ENCODE peak calls at places on chromosomes 13 and 19, in ten cellular contexts. J, U, B, R, L, A, V, I, Y and G are unnamed samples.

GRCh38 chr19:28218728-28219127 is 994.2 kb downstream of the UQCRFS1 start:
- DNase-seq in J (no peak), U (no peak), B (no peak), R (no peak), L (no peak), A (no peak), V (no peak), I (no peak), Y (no peak), G (no peak)

GRCh38 chr13:40682449-40683240 is 16.2 kb upstream of the FOXO1 start:
- DNase-seq in J (no peak), U (peak; percentile 24), B (no peak), R (no peak), L (no peak), A (no peak), V (peak; percentile 4), I (peak; percentile 51), Y (no peak), G (no peak)

GRCh38 chr13:60032836-60033235 is 130.9 kb downstream of the DIAPH3 start:
- DNase-seq in J (no peak), U (no peak), B (no peak), R (no peak), L (no peak), A (peak; percentile 10), V (no peak), I (no peak), Y (no peak), G (no peak)

GRCh38 chr13:23202383-23202782 is 21.6 kb downstream of the SGCG start:
- DNase-seq in J (no peak), U (no peak), B (no peak), R (no peak), L (no peak), A (peak; percentile 14), V (no peak), I (peak; percentile 14), Y (no peak), G (no peak)

GRCh38 chr13:108981407-108981806 is 352.0 kb downstream of the MYO16 start:
- DNase-seq in J (no peak), U (no peak), B (no peak), R (no peak), L (no peak), A (no peak), V (no peak), I (no peak), Y (no peak), G (no peak)

GRCh38 chr19:47315125-47315821 is 5.6 kb downstream of the C5AR1 start:
- DNase-seq in J (no peak), U (peak; percentile 91), B (no peak), R (no peak), L (no peak), A (peak; percentile 83), V (peak; percentile 13), I (peak; percentile 96), Y (no peak), G (no peak)

GRCh38 chr19:2560369-2560768 is 84.4 kb downstream of the GADD45B start:
- DNase-seq in J (no peak), U (no peak), B (no peak), R (no peak), L (no peak), A (no peak), V (no peak), I (no peak), Y (no peak), G (no peak)

GRCh38 chr19:6464070-6464873 is at the start of gene CRB3:
- DNase-seq in J (no peak), U (no peak), B (peak; percentile 66), R (peak; percentile 99), L (no peak), A (no peak), V (peak; percentile 91), I (no peak), Y (peak; percentile 43), G (peak; percentile 30)

GRCh38 chr19:18465214-18465963 is 27.5 kb upstream of the ISYNA1 start:
- DNase-seq in J (no peak), U (no peak), B (no peak), R (no peak), L (no peak), A (no peak), V (no peak), I (no peak), Y (no peak), G (no peak)

GRCh38 chr13:29402168-29402621 is 193.3 kb downstream of the SLC7A1 start:
- DNase-seq in J (no peak), U (peak; percentile 17), B (no peak), R (no peak), L (no peak), A (no peak), V (no peak), I (peak; percentile 81), Y (no peak), G (no peak)

GRCh38 chr19:41928221-41928683 is at the start of gene ERFL:
- DNase-seq in J (no peak), U (peak; percentile 31), B (no peak), R (no peak), L (no peak), A (no peak), V (no peak), I (no peak), Y (no peak), G (no peak)

GRCh38 chr13:37192986-37193385 is 87.5 kb upstream of the CSNK1A1L start:
- DNase-seq in J (no peak), U (no peak), B (no peak), R (no peak), L (no peak), A (no peak), V (no peak), I (no peak), Y (no peak), G (no peak)

GRCh38 chr19:16400911-16401675 is 70.7 kb downstream of the EPS15L1 start:
- DNase-seq in J (no peak), U (no peak), B (no peak), R (peak; percentile 19), L (no peak), A (no peak), V (no peak), I (no peak), Y (no peak), G (no peak)

GRCh38 chr19:7852851-7853759 is 21.1 kb downstream of the PRR36 start:
- DNase-seq in J (no peak), U (peak; percentile 50), B (peak; percentile 62), R (peak; percentile 88), L (peak; percentile 39), A (no peak), V (peak; percentile 87), I (peak; percentile 40), Y (peak; percentile 44), G (peak; percentile 47)

GRCh38 chr13:28655566-28655965 is 3.4 kb upstream of the POMP start:
- DNase-seq in J (no peak), U (peak; percentile 74), B (no peak), R (no peak), L (no peak), A (no peak), V (no peak), I (peak; percentile 83), Y (no peak), G (no peak)

GRCh38 chr19:6393982-6394412 is 1.0 kb upstream of the GTF2F1 start:
- DNase-seq in J (no peak), U (no peak), B (peak; percentile 67), R (no peak), L (no peak), A (no peak), V (no peak), I (no peak), Y (peak; percentile 50), G (no peak)